ENCODE peak calls at places on chromosomes 16 and 17, in six cellular contexts. T, R, M, Y, L and X are unnamed samples.

GRCh38 chr17:31492880-31493655 is 101.6 kb downstream of the RAB11FIP4 start:
- DNase-seq in M (no peak), L (no peak), Y (no peak), T (no peak), R (peak; percentile 41), X (no peak)

GRCh38 chr17:4479340-4479981 is 19.2 kb upstream of the SPNS2 start:
- DNase-seq in L (no peak), M (no peak), Y (no peak), R (no peak), T (no peak), X (no peak)

GRCh38 chr16:83769397-83770008 is 38.3 kb upstream of the HSBP1 start:
- DNase-seq in M (peak; percentile 41), R (no peak), L (no peak), T (no peak), Y (no peak), X (no peak)

GRCh38 chr17:8117980-8118768 is at the start of gene ALOXE3:
- DNase-seq in M (no peak), R (no peak), T (peak; percentile 40), Y (peak; percentile 65), L (peak; percentile 54), X (peak; percentile 59)

GRCh38 chr17:68097161-68097805 is 61.7 kb downstream of the KPNA2 start:
- DNase-seq in Y (no peak), M (no peak), R (no peak), L (no peak), T (no peak), X (no peak)

GRCh38 chr16:84884311-84885023 is 64.7 kb downstream of the CRISPLD2 start:
- DNase-seq in Y (peak; percentile 70), M (no peak), L (no peak), T (peak; percentile 17), R (no peak), X (peak; percentile 33)

GRCh38 chr16:86884256-86884655 is 305.9 kb downstream of the FOXL1 start:
- DNase-seq in T (no peak), Y (no peak), L (no peak), M (no peak), R (no peak), X (peak; percentile 33)

GRCh38 chr16:60367739-60368138 is 1633.6 kb upstream of the GOT2 start:
- DNase-seq in M (no peak), L (no peak), Y (no peak), R (no peak), T (no peak), X (no peak)

GRCh38 chr17:34412965-34413441 is 50.0 kb upstream of the CCL1 start:
- DNase-seq in M (no peak), L (no peak), T (no peak), Y (no peak), R (no peak), X (no peak)

GRCh38 chr17:83062818-83063671 is 16.4 kb upstream of the METRNL start:
- DNase-seq in Y (no peak), L (peak; percentile 23), R (no peak), T (no peak), M (no peak), X (no peak)

GRCh38 chr17:16418684-16419066 is 3.3 kb downstream of the TRPV2 start:
- DNase-seq in R (no peak), Y (no peak), L (no peak), T (no peak), M (no peak), X (no peak)

GRCh38 chr17:12789976-12790805 is 893 bp downstream of the ARHGAP44 start:
- DNase-seq in Y (peak; percentile 33), R (no peak), L (peak; percentile 24), M (no peak), T (peak; percentile 6), X (peak; percentile 63)

GRCh38 chr17:43645765-43646481 is 15.8 kb downstream of the MEOX1 start:
- DNase-seq in R (peak; percentile 88), M (no peak), T (no peak), L (peak; percentile 72), Y (no peak), X (peak; percentile 49)

GRCh38 chr17:49104511-49105074 is 28.0 kb upstream of the B4GALNT2 start:
- DNase-seq in R (no peak), L (no peak), Y (no peak), T (no peak), M (no peak), X (no peak)

GRCh38 chr16:72752004-72752695 is 295.8 kb downstream of the ZFHX3 start:
- DNase-seq in R (no peak), Y (no peak), L (no peak), M (no peak), T (no peak), X (no peak)

GRCh38 chr17:45149037-45149668 is 878 bp downstream of the HEXIM1 start:
- DNase-seq in T (peak; percentile 86), Y (peak; percentile 72), L (peak; percentile 89), R (peak; percentile 89), M (no peak), X (peak; percentile 95)

GRCh38 chr16:12568438-12568837 is 235.2 kb downstream of the CPPED1 start:
- DNase-seq in R (no peak), M (no peak), Y (no peak), T (no peak), L (no peak), X (no peak)

DNA sequence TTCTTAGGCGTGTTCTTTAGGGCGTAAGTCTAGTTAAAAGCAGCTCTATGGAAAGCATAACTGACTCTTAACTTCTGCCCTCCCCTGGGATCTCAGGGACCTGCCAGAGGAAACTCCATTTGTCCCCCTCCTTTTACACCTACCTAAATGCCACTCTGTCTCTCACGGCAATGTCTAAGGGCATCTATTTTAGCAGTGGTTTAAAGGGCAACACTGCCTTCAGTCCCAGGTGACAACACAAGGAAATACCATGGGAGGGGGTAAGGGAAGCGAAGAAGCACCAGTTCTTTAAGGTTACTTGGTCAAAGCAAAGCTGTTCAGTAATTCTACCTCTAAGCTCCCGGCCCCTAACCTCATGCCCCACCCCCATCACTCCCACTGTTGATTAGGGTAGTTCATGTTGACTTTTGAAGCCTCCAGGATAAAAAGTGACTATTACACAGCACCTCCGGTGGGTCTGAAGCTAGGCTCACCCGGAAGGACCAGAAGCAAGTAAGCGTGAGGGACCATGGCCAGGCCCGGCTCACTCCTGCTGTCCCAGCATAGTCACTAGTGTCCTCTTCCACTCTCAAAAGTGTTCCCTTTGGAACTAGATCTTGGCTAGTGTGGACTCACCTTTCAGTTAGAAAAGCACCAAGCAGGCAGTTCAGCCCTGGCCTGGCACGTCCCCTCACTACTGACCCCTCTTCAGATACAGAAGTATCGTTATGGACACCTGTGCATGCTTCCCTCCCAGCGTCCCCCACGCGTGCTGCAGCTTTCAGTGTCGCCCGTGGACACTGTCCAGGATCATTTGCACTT is 47.0 kb downstream of the CYTH1 start:
- DNase-seq in R (no peak), M (no peak), L (no peak), Y (no peak), T (no peak), X (no peak)
- H3K27ac ChIP-seq in R (peak overlapping the region; percentile 81), M (no peak overlapping the region), L (peak overlapping the region; percentile 82), Y (no peak overlapping the region), T (no peak overlapping the region), X (no peak overlapping the region)

DNA sequence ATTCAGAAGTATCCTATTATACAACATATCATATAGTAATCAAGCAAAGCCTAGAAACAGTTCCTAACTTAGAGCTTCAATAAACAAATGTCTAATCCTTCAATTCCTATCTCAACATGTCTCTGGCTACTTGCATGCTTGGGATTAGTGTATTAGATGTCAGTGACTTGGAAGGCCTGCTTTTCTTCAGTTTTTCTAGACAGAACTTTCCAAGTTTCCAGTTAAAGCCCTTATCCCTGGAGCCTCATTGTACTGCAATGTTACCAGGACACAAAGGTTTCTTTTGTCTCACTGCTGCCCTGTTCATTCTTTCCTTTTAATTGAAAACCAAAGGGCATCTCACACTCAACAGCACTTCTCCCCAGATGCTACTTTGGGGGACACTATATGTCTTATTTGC is 16.5 kb downstream of the PSME3IP1 start:
- DNase-seq in T (peak; percentile 53), Y (no peak), L (no peak), M (no peak), R (no peak), X (peak; percentile 75)
- H3K27ac ChIP-seq in T (peak overlapping the region; percentile 68), Y (peak overlapping the region; percentile 41), L (no peak overlapping the region), M (no peak overlapping the region), R (no peak overlapping the region), X (peak overlapping the region; percentile 75)

DNA sequence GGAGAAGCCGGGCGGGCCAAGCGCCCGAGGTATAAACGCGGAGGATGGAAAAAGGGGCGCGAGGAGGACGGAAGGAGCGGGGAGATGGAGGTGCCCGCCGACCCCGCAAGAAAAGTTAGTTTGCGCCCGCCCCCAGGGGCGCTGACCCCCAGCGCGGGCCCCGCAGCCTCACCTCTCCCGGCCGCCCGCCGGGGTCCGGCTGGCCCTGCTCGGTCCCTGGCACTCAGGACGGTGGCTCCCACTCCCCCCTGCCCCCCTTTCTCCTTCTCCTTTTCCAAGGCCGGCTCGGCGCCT is 161 bp downstream of the CASKIN2 start:
- DNase-seq in T (no peak), L (no peak), Y (no peak), M (no peak), R (no peak), X (no peak)
- H3K27ac ChIP-seq in T (no peak overlapping the region), L (peak overlapping the region; percentile 91), Y (peak overlapping the region; percentile 89), M (no peak overlapping the region), R (peak overlapping the region; percentile 83), X (no peak overlapping the region)

GRCh38 chr16:56695246-56695645 is 13.0 kb downstream of the MT1X start:
- DNase-seq in L (no peak), Y (no peak), M (no peak), T (no peak), R (no peak), X (no peak)
- H3K27ac ChIP-seq in L (no peak overlapping the region), Y (no peak overlapping the region), M (no peak overlapping the region), T (no peak overlapping the region), R (no peak overlapping the region), X (no peak overlapping the region)

DNA sequence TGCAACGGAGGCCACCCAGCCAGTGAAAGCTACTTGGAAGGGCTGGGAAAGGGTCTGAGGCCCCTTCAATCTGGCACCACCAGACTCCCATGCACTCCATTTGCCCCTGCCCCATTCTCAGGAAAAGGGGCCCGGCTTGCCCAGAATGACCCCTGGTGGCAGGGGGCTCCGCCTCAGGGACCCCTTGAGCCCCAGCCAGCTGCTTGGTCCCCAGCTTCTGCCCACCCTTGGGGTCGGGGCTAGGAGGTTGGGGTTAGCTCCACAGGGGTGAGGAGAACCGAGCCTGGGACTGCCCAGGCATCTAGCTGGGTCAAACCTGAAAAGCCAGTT is 1.3 kb downstream of the RHBDF1 start:
- DNase-seq in R (no peak), T (no peak), M (no peak), L (no peak), Y (no peak), X (no peak)
- H3K27ac ChIP-seq in R (peak overlapping the region; percentile 87), T (no peak overlapping the region), M (no peak overlapping the region), L (peak overlapping the region; percentile 93), Y (no peak overlapping the region), X (no peak overlapping the region)

GRCh38 chr16:89562027-89562599 is 1.6 kb downstream of the RPL13 start:
- DNase-seq in Y (no peak), M (no peak), L (no peak), R (no peak), T (no peak), X (no peak)
- H3K27ac ChIP-seq in Y (no peak overlapping the region), M (no peak overlapping the region), L (no peak overlapping the region), R (peak overlapping the region; percentile 96), T (no peak overlapping the region), X (no peak overlapping the region)

DNA sequence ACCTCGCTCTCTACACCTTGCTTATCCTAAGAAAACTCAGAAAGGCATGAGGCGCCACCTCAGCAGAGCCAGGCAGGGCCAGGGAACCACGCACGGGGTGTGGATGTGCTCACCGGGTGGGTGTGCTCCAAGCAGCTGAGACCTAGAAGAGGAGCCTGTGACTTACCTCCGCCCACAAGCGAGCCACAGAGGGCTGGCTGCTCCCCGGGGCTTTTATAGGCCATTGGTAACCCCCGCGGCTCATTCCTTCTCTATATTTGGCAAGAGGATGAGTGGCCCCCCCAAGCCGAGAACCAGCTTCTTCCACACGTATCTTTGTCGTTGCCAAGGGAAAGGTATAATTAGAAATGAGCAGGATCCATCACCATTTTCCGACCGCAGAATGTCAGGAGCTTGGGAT is at the start of gene MYH3:
- DNase-seq in T (no peak), Y (peak; percentile 50), L (no peak), M (no peak), R (peak; percentile 20), X (no peak)
- H3K27ac ChIP-seq in T (no peak within 1 kb of the TSS), Y (no peak within 1 kb of the TSS), L (no peak within 1 kb of the TSS), M (no peak within 1 kb of the TSS), R (no peak within 1 kb of the TSS), X (no peak within 1 kb of the TSS)